ENCODE peak calls at places on chromosome 16, in seven cellular contexts. One of them, this sample, is unnamed.

GRCh38 chr16:988465-989353 is 7.1 kb downstream of the SOX8 start:
- DNase-seq in NAMALWA: no peak
- DNase-seq in MM.1S: no peak
- DNase-seq in T-helper 2 cell: no peak
- DNase-seq in cardiac muscle cell: no peak
- DNase-seq in glutamatergic neuron: no peak
- DNase-seq in hypothalamus: no peak
- DNase-seq in this sample: peak

GRCh38 chr16:17205279-17206139 is 265.3 kb downstream of the XYLT1 start:
- DNase-seq in NAMALWA: no peak
- DNase-seq in MM.1S: no peak
- DNase-seq in T-helper 2 cell: no peak
- DNase-seq in cardiac muscle cell: no peak
- DNase-seq in glutamatergic neuron: no peak
- DNase-seq in hypothalamus: no peak
- DNase-seq in this sample: no peak

GRCh38 chr16:6132121-6132520 is 1034.5 kb upstream of the EEF2KMT start:
- DNase-seq in NAMALWA: no peak
- DNase-seq in MM.1S: no peak
- DNase-seq in T-helper 2 cell: no peak
- DNase-seq in cardiac muscle cell: no peak
- DNase-seq in glutamatergic neuron: no peak
- DNase-seq in hypothalamus: no peak
- DNase-seq in this sample: no peak

GRCh38 chr16:68370921-68371651 is 60.3 kb downstream of the PRMT7 start:
- DNase-seq in NAMALWA: no peak
- DNase-seq in MM.1S: no peak
- DNase-seq in T-helper 2 cell: peak
- DNase-seq in cardiac muscle cell: no peak
- DNase-seq in glutamatergic neuron: no peak
- DNase-seq in hypothalamus: no peak
- DNase-seq in this sample: no peak

GRCh38 chr16:51577621-51578303 is 426.7 kb upstream of the SALL1 start:
- DNase-seq in NAMALWA: no peak
- DNase-seq in MM.1S: no peak
- DNase-seq in T-helper 2 cell: no peak
- DNase-seq in cardiac muscle cell: no peak
- DNase-seq in glutamatergic neuron: no peak
- DNase-seq in hypothalamus: no peak
- DNase-seq in this sample: no peak

GRCh38 chr16:81221731-81222130 is 16.8 kb upstream of the BCO1 start:
- DNase-seq in NAMALWA: no peak
- DNase-seq in MM.1S: no peak
- DNase-seq in T-helper 2 cell: no peak
- DNase-seq in cardiac muscle cell: no peak
- DNase-seq in glutamatergic neuron: no peak
- DNase-seq in hypothalamus: no peak
- DNase-seq in this sample: no peak

GRCh38 chr16:12681653-12682052 is 122.0 kb downstream of the CPPED1 start:
- DNase-seq in NAMALWA: no peak
- DNase-seq in MM.1S: no peak
- DNase-seq in T-helper 2 cell: no peak
- DNase-seq in cardiac muscle cell: peak
- DNase-seq in glutamatergic neuron: no peak
- DNase-seq in hypothalamus: no peak
- DNase-seq in this sample: no peak

GRCh38 chr16:85906349-85906748 is 7.4 kb downstream of the IRF8 start:
- DNase-seq in NAMALWA: peak
- DNase-seq in MM.1S: no peak
- DNase-seq in T-helper 2 cell: no peak
- DNase-seq in cardiac muscle cell: no peak
- DNase-seq in glutamatergic neuron: no peak
- DNase-seq in hypothalamus: no peak
- DNase-seq in this sample: no peak

GRCh38 chr16:66508261-66508913 is 41.5 kb downstream of the TK2 start:
- DNase-seq in NAMALWA: no peak
- DNase-seq in MM.1S: no peak
- DNase-seq in T-helper 2 cell: no peak
- DNase-seq in cardiac muscle cell: peak
- DNase-seq in glutamatergic neuron: no peak
- DNase-seq in hypothalamus: no peak
- DNase-seq in this sample: no peak

GRCh38 chr16:56617212-56618085 is 8.1 kb upstream of the MT1E start:
- DNase-seq in NAMALWA: no peak
- DNase-seq in MM.1S: no peak
- DNase-seq in T-helper 2 cell: peak
- DNase-seq in cardiac muscle cell: peak
- DNase-seq in glutamatergic neuron: peak
- DNase-seq in hypothalamus: no peak
- DNase-seq in this sample: peak

GRCh38 chr16:71412270-71413160 is 29.3 kb downstream of the TLE7 start:
- DNase-seq in NAMALWA: peak
- DNase-seq in MM.1S: peak
- DNase-seq in T-helper 2 cell: peak
- DNase-seq in cardiac muscle cell: peak
- DNase-seq in glutamatergic neuron: peak
- DNase-seq in hypothalamus: peak
- DNase-seq in this sample: peak